ENCODE peak calls at places on chromosomes 6 and 20, in nine cellular contexts. D is GM23248, O is PC-9, V is OCI-LY7, M is SK-N-SH, Q is hepatocyte, L is Karpas-422, X is HCT116, E is MM.1S. B is an unnamed sample.
A peak's percentile ranks its signal among the peaks of the same experiment; 100 is the strongest.

GRCh38 chr20:62744761-62745160 is 36.1 kb downstream of the NTSR1 start:
- DNase-seq in D (no peak), O (no peak), V (no peak), M (no peak), Q (no peak), L (no peak), X (no peak), E (no peak), B (no peak)

GRCh38 chr6:166381733-166382499 is 824 bp downstream of the MPC1 start:
- DNase-seq in D (peak; percentile 78), O (peak; percentile 76), V (peak; percentile 74), M (peak; percentile 78), Q (peak; percentile 91), L (peak; percentile 91), X (peak; percentile 45), E (peak; percentile 64), B (peak; percentile 72)

GRCh38 chr20:53752583-53752970 is 158.9 kb upstream of the ZNF217 start:
- DNase-seq in D (no peak), O (no peak), V (no peak), M (no peak), Q (no peak), L (no peak), X (no peak), E (no peak), B (no peak)

GRCh38 chr20:37406010-37406998 is 60.4 kb downstream of the SRC start:
- DNase-seq in D (peak; percentile 75), O (peak; percentile 53), V (peak; percentile 41), M (peak; percentile 93), Q (peak; percentile 77), L (peak; percentile 80), X (no peak), E (peak; percentile 71), B (peak; percentile 64)

GRCh38 chr6:69232506-69233194 is 564.2 kb downstream of the LMBRD1 start:
- DNase-seq in D (peak; percentile 74), O (peak; percentile 49), V (peak; percentile 18), M (peak; percentile 55), Q (peak; percentile 90), L (peak; percentile 73), X (no peak), E (peak; percentile 70), B (peak; percentile 60)

GRCh38 chr6:8238772-8239683 is 136.7 kb upstream of the EEF1E1 start:
- DNase-seq in D (no peak), O (no peak), V (no peak), M (peak; percentile 49), Q (no peak), L (no peak), X (no peak), E (no peak), B (no peak)

GRCh38 chr20:20614391-20614790 is 98.1 kb downstream of the RALGAPA2 start:
- DNase-seq in D (no peak), O (no peak), V (no peak), M (no peak), Q (no peak), L (no peak), X (no peak), E (no peak), B (no peak)

GRCh38 chr6:131966443-131966842 is 15.3 kb upstream of the CCN2 start:
- DNase-seq in D (peak; percentile 38), O (no peak), V (no peak), M (no peak), Q (no peak), L (no peak), X (no peak), E (no peak), B (no peak)

GRCh38 chr6:47248446-47248845 is 61.3 kb downstream of the TNFRSF21 start:
- DNase-seq in D (no peak), O (no peak), V (peak; percentile 66), M (peak; percentile 43), Q (no peak), L (no peak), X (no peak), E (no peak), B (no peak)

GRCh38 chr6:1188199-1188598 is 123.7 kb upstream of the FOXQ1 start:
- DNase-seq in D (no peak), O (no peak), V (no peak), M (no peak), Q (no peak), L (no peak), X (no peak), E (no peak), B (no peak)

GRCh38 chr6:31122803-31123706 is 2.8 kb upstream of the CDSN start:
- DNase-seq in D (peak; percentile 96), O (peak; percentile 30), V (no peak), M (peak; percentile 48), Q (peak; percentile 83), L (no peak), X (peak; percentile 72), E (no peak), B (no peak)

GRCh38 chr6:10999994-11000393 is 44.1 kb downstream of the ELOVL2 start:
- DNase-seq in D (peak; percentile 13), O (no peak), V (no peak), M (no peak), Q (no peak), L (no peak), X (no peak), E (no peak), B (no peak)

GRCh38 chr20:23165307-23165750 is 79.2 kb upstream of the CD93 start:
- DNase-seq in D (no peak), O (no peak), V (no peak), M (no peak), Q (peak; percentile 52), L (peak; percentile 36), X (no peak), E (no peak), B (no peak)

GRCh38 chr6:163507965-163508364 is 93.4 kb downstream of the QKI start:
- DNase-seq in D (no peak), O (no peak), V (no peak), M (no peak), Q (no peak), L (no peak), X (no peak), E (no peak), B (no peak)
- H3K9me3 ChIP-seq in D (peaks cover 6% of the 10 kb centered on the region), O (peaks cover 23% of the 10 kb centered on the region), V (peaks cover 26% of the 10 kb centered on the region), M (peaks cover 21% of the 10 kb centered on the region), Q (peaks cover 23% of the 10 kb centered on the region), L (peaks cover 19% of the 10 kb centered on the region), X (peaks cover 5% of the 10 kb centered on the region), E (no peaks in the 10 kb centered on the region), B (peaks cover 11% of the 10 kb centered on the region)

GRCh38 chr20:50868509-50869495 is 62.4 kb downstream of the ADNP start:
- DNase-seq in D (no peak), O (no peak), V (no peak), M (no peak), Q (peak; percentile 71), L (no peak), X (no peak), E (no peak), B (peak; percentile 63)
- H3K79me2 ChIP-seq in D (no peaks in the 10 kb centered on the region), O (no peaks in the 10 kb centered on the region), V (no peaks in the 10 kb centered on the region), M (no peaks in the 10 kb centered on the region), Q (no peaks in the 10 kb centered on the region), L (peaks cover 69% of the 10 kb centered on the region), X (no peaks in the 10 kb centered on the region), E (no peaks in the 10 kb centered on the region), B (no peaks in the 10 kb centered on the region)

GRCh38 chr6:44503471-44503870 is 116.0 kb downstream of the CDC5L start:
- DNase-seq in D (no peak), O (no peak), V (no peak), M (no peak), Q (no peak), L (no peak), X (no peak), E (no peak), B (no peak)
- H3K9me2 ChIP-seq in D (no peaks in the 10 kb centered on the region), O (no peaks in the 10 kb centered on the region), V (no peaks in the 10 kb centered on the region), M (no peaks in the 10 kb centered on the region), Q (no peaks in the 10 kb centered on the region), L (no peaks in the 10 kb centered on the region), X (no peaks in the 10 kb centered on the region), E (no peaks in the 10 kb centered on the region), B (peaks cover 4% of the 10 kb centered on the region)

DNA sequence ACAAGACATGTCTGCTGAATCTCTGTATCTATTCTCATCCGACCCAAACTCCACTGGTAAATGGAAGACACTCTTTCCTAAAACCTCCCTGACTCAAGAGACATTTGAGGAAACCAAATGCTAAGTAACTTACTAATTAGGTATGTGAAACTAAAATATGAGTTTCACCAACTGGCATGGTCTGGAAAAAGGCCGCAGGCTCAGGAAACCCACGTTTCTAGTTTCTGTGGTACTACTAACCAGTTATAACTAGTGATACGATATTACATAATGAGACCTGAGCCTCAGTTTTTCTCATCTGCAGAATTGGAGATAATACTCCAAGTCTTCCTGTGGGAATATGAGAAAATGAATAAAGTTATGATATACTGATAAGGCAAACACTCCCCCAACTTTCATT is 39.9 kb downstream of the ZNF391 start:
- DNase-seq in D (no peak), O (no peak), V (no peak), M (no peak), Q (no peak), L (no peak), X (no peak), E (no peak), B (no peak)
- H3K9me3 ChIP-seq in D (no peaks in the 10 kb centered on the region), O (no peaks in the 10 kb centered on the region), V (no peaks in the 10 kb centered on the region), M (no peaks in the 10 kb centered on the region), Q (no peaks in the 10 kb centered on the region), L (no peaks in the 10 kb centered on the region), X (no peaks in the 10 kb centered on the region), E (no peaks in the 10 kb centered on the region), B (no peaks in the 10 kb centered on the region)